ENCODE peak calls at places on chromosomes 5 and 9, in six cellular contexts. O, P, F, S, N and V are unnamed samples.

GRCh38 chr9:114854736-114855355 is 49.0 kb upstream of the TNFSF15 start:
- DNase-seq in O (no peak), P (no peak), F (no peak), S (no peak), N (no peak), V (no peak)

GRCh38 chr5:178145965-178146820 is 7.5 kb downstream of the NHP2 start:
- DNase-seq in O (peak), P (peak), F (peak), S (peak), N (no peak), V (peak)

GRCh38 chr9:123860603-123861002 is 69.3 kb downstream of the DENND1A start:
- DNase-seq in O (no peak), P (no peak), F (no peak), S (no peak), N (no peak), V (no peak)

GRCh38 chr5:155564541-155564940 is 551.0 kb downstream of the KIF4B start:
- DNase-seq in O (no peak), P (no peak), F (no peak), S (no peak), N (no peak), V (no peak)

GRCh38 chr5:72092074-72092473 is 15.2 kb upstream of the MAP1B start:
- DNase-seq in O (no peak), P (no peak), F (no peak), S (no peak), N (no peak), V (no peak)

GRCh38 chr5:125486634-125487033 is 740.2 kb upstream of the ZNF608 start:
- DNase-seq in O (no peak), P (no peak), F (no peak), S (no peak), N (no peak), V (no peak)

GRCh38 chr9:38233796-38234355 is 158.6 kb upstream of the ALDH1B1 start:
- DNase-seq in O (no peak), P (no peak), F (no peak), S (no peak), N (no peak), V (no peak)

GRCh38 chr5:173859315-173860038 is 28.7 kb upstream of the CPEB4 start:
- DNase-seq in O (no peak), P (peak), F (no peak), S (no peak), N (no peak), V (no peak)

GRCh38 chr5:168651654-168652053 is 72.5 kb upstream of the PANK3 start:
- DNase-seq in O (no peak), P (no peak), F (no peak), S (no peak), N (no peak), V (peak)

GRCh38 chr5:7683753-7684152 is 167.2 kb downstream of the CFAP90 start:
- DNase-seq in O (no peak), P (no peak), F (no peak), S (no peak), N (no peak), V (no peak)

GRCh38 chr9:91422832-91423711 is 560 bp downstream of the NFIL3 start:
- DNase-seq in O (peak), P (peak), F (peak), S (no peak), N (no peak), V (peak)

GRCh38 chr5:143182901-143183820 is 220.3 kb downstream of the NR3C1 start:
- DNase-seq in O (peak), P (no peak), F (no peak), S (no peak), N (peak), V (no peak)

GRCh38 chr9:34783951-34784487 is 74.1 kb upstream of the CCL21 start:
- DNase-seq in O (no peak), P (no peak), F (no peak), S (no peak), N (peak), V (no peak)

GRCh38 chr5:38023799-38024198 is 184.0 kb upstream of the GDNF start:
- DNase-seq in O (peak), P (no peak), F (no peak), S (no peak), N (no peak), V (no peak)

GRCh38 chr9:108180511-108180910 is 675.3 kb downstream of the ACTL7B start:
- DNase-seq in O (no peak), P (no peak), F (no peak), S (no peak), N (no peak), V (no peak)

GRCh38 chr5:3896098-3896497 is 300.5 kb downstream of the IRX1 start:
- DNase-seq in O (no peak), P (no peak), F (no peak), S (no peak), N (no peak), V (no peak)

GRCh38 chr9:35526087-35526801 is 36.3 kb downstream of the RUSC2 start:
- DNase-seq in O (no peak), P (no peak), F (no peak), S (no peak), N (no peak), V (peak)

GRCh38 chr5:63963080-63963735 is 963 bp upstream of the HTR1A start:
- DNase-seq in O (peak), P (peak), F (peak), S (peak), N (peak), V (peak)

GRCh38 chr5:141517321-141517720 is 28.4 kb downstream of the PCDHGC5 start:
- DNase-seq in O (no peak), P (no peak), F (no peak), S (no peak), N (no peak), V (no peak)

GRCh38 chr5:154191467-154192261 is 1.1 kb downstream of the GALNT10 start:
- DNase-seq in O (no peak), P (no peak), F (no peak), S (no peak), N (no peak), V (no peak)

GRCh38 chr5:93800988-93801811 is 59.8 kb upstream of the POU5F2 start:
- DNase-seq in O (peak), P (no peak), F (no peak), S (peak), N (peak), V (peak)

GRCh38 chr9:130368631-130369103 is 76.1 kb upstream of the ASS1 start:
- DNase-seq in O (no peak), P (peak), F (no peak), S (no peak), N (no peak), V (no peak)

GRCh38 chr9:130208600-130209347 is 36.6 kb downstream of the NCS1 start:
- DNase-seq in O (no peak), P (peak), F (peak), S (peak), N (no peak), V (no peak)

GRCh38 chr5:180591249-180591887 is at the start of gene SCGB3A1:
- DNase-seq in O (no peak), P (no peak), F (peak), S (peak), N (no peak), V (peak)

GRCh38 chr9:22208846-22209585 is 199.9 kb upstream of the CDKN2B start:
- DNase-seq in O (no peak), P (no peak), F (no peak), S (no peak), N (no peak), V (no peak)

GRCh38 chr5:112823181-112823580 is 37.9 kb upstream of the SRP19 start:
- DNase-seq in O (no peak), P (no peak), F (no peak), S (no peak), N (no peak), V (no peak)

GRCh38 chr9:84266087-84266561 is 74.4 kb downstream of the SLC28A3 start:
- DNase-seq in O (peak), P (no peak), F (no peak), S (no peak), N (no peak), V (no peak)

GRCh38 chr5:27472000-27472763 is 433.8 kb upstream of the CDH9 start:
- DNase-seq in O (peak), P (peak), F (peak), S (peak), N (peak), V (no peak)

GRCh38 chr9:15837079-15837679 is 284.3 kb downstream of the CCDC171 start:
- DNase-seq in O (peak), P (peak), F (no peak), S (peak), N (peak), V (no peak)

GRCh38 chr9:98678244-98678842 is 30.4 kb downstream of the GABBR2 start:
- DNase-seq in O (no peak), P (no peak), F (peak), S (no peak), N (no peak), V (peak)

GRCh38 chr5:5629579-5629978 is 207.1 kb downstream of the ICE1 start:
- DNase-seq in O (no peak), P (no peak), F (no peak), S (no peak), N (no peak), V (no peak)

GRCh38 chr5:63931841-63932240 is 30.4 kb downstream of the HTR1A start:
- DNase-seq in O (no peak), P (no peak), F (no peak), S (no peak), N (no peak), V (no peak)

GRCh38 chr9:28839778-28840430 is 1266.6 kb upstream of the C9orf72 start:
- DNase-seq in O (no peak), P (no peak), F (no peak), S (no peak), N (no peak), V (no peak)

GRCh38 chr9:129394011-129394919 is 216.2 kb upstream of the IER5L start:
- DNase-seq in O (no peak), P (no peak), F (no peak), S (peak), N (no peak), V (no peak)

GRCh38 chr9:94085062-94085639 is 887 bp downstream of the PTPDC1 start:
- DNase-seq in O (peak), P (peak), F (peak), S (no peak), N (no peak), V (no peak)

GRCh38 chr5:80755634-80756033 is 100.9 kb upstream of the DHFR start:
- DNase-seq in O (no peak), P (peak), F (no peak), S (no peak), N (peak), V (no peak)

GRCh38 chr9:120878188-120879130 is 1.5 kb upstream of the PHF19 start:
- DNase-seq in O (no peak), P (peak), F (no peak), S (no peak), N (no peak), V (no peak)

GRCh38 chr9:120875954-120876841 is 790 bp downstream of the PHF19 start:
- DNase-seq in O (peak), P (peak), F (peak), S (peak), N (no peak), V (peak)

GRCh38 chr9:120876842-120877240 is at the start of gene PHF19:
- DNase-seq in O (peak), P (no peak), F (no peak), S (no peak), N (no peak), V (peak)

GRCh38 chr9:120875643-120875953 is 1.4 kb downstream of the PHF19 start:
- DNase-seq in O (no peak), P (peak), F (no peak), S (peak), N (no peak), V (no peak)

GRCh38 chr9:120877276-120878034 is 467 bp upstream of the PHF19 start:
- DNase-seq in O (peak), P (peak), F (peak), S (peak), N (no peak), V (peak)
- H3K4me3 ChIP-seq in O (peak), P (peak), F (peak), S (peak), N (peak), V (peak)

GRCh38 chr9:110028281-110029075 is 179.5 kb downstream of the C9orf152 start:
- DNase-seq in O (no peak), P (no peak), F (no peak), S (no peak), N (no peak), V (no peak)

GRCh38 chr9:110029422-110029814 is 178.5 kb downstream of the C9orf152 start:
- DNase-seq in O (peak), P (no peak), F (no peak), S (no peak), N (no peak), V (peak)

GRCh38 chr9:110031511-110032173 is 176.3 kb downstream of the C9orf152 start:
- DNase-seq in O (no peak), P (no peak), F (no peak), S (no peak), N (no peak), V (no peak)

GRCh38 chr9:110029815-110030480 is 178.0 kb downstream of the C9orf152 start:
- DNase-seq in O (no peak), P (no peak), F (no peak), S (no peak), N (no peak), V (peak)

DNA sequence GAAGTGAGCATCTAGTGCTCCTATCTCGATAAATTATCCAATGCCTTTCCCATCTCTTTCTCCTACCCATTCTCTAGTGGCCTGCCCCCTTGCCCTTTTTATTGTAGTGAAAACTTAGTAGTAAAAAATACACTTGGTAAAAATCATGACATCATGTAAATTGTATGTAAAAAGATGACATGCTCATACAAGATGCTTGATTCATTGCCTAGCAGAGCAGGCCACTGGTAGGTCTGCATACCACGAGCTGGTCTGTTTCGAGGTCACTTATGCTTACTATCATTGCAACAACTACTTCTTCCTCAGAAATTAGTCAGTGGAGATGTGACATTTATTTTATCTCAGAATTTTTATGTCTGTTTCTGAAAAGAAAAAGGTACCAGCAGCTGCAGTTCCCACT is 177.3 kb downstream of the C9orf152 start:
- DNase-seq in O (no peak), P (no peak), F (no peak), S (no peak), N (no peak), V (no peak)
- TF ChIP-seq GABPA in O (no peak), P (no peak), F (no peak), S (no peak), N (no peak), V (no peak)

GRCh38 chr5:126508962-126509279 is 85.7 kb downstream of the GRAMD2B start:
- DNase-seq in O (no peak), P (no peak), F (no peak), S (no peak), N (no peak), V (no peak)
- H3K27ac ChIP-seq in O (no peak), P (peak), F (no peak), S (no peak), N (no peak), V (no peak)

GRCh38 chr5:119336262-119336661 is 19.6 kb upstream of the TNFAIP8 start:
- DNase-seq in O (no peak), P (no peak), F (no peak), S (no peak), N (no peak), V (no peak)
- H3K4me3 ChIP-seq in O (no peak), P (no peak), F (no peak), S (no peak), N (peak), V (no peak)